ENCODE peak calls at places on chromosome 10, in five cellular contexts. A is tibial nerve, K is heart left ventricle, H is GM06990, F is hepatocyte. Y is an unnamed sample.

GRCh38 chr10:45464958-45465567 is 91.0 kb downstream of the ALOX5 start:
- DNase-seq in A (peak; percentile 39), K (peak; percentile 78), H (peak; percentile 71), F (peak; percentile 87), Y (peak; percentile 82)

GRCh38 chr10:69338547-69339450 is 60.5 kb downstream of the HK1 start:
- DNase-seq in A (no peak), K (no peak), H (no peak), F (no peak), Y (no peak)

GRCh38 chr10:102917314-102917961 is 656 bp upstream of the CNNM2 start:
- DNase-seq in A (peak; percentile 67), K (peak; percentile 82), H (no peak), F (peak; percentile 92), Y (peak; percentile 84)

GRCh38 chr10:71143170-71143569 is 69.2 kb upstream of the UNC5B start:
- DNase-seq in A (no peak), K (peak; percentile 29), H (no peak), F (no peak), Y (no peak)

GRCh38 chr10:52400564-52400963 is 86.5 kb downstream of the DKK1 start:
- DNase-seq in A (no peak), K (no peak), H (no peak), F (no peak), Y (no peak)

GRCh38 chr10:133616371-133617130 is 10.0 kb downstream of the FRG2B start:
- DNase-seq in A (no peak), K (no peak), H (no peak), F (no peak), Y (no peak)

GRCh38 chr10:103618575-103619423 is 125.3 kb downstream of the NEURL1 start:
- DNase-seq in A (peak; percentile 70), K (peak; percentile 76), H (no peak), F (no peak), Y (no peak)

GRCh38 chr10:48590945-48591344 is 13.9 kb downstream of the ARHGAP22 start:
- DNase-seq in A (no peak), K (no peak), H (no peak), F (no peak), Y (no peak)

GRCh38 chr10:60456053-60456452 is 66.4 kb upstream of the ANK3 start:
- DNase-seq in A (no peak), K (no peak), H (no peak), F (no peak), Y (no peak)

GRCh38 chr10:27065084-27065483 is 35.2 kb downstream of the ANKRD26 start:
- DNase-seq in A (no peak), K (no peak), H (no peak), F (no peak), Y (no peak)

GRCh38 chr10:16787361-16787791 is 29.8 kb downstream of the RSU1 start:
- DNase-seq in A (no peak), K (no peak), H (no peak), F (no peak), Y (no peak)

GRCh38 chr10:43867113-43867512 is 218.4 kb upstream of the ZNF32 start:
- DNase-seq in A (no peak), K (no peak), H (no peak), F (no peak), Y (no peak)

GRCh38 chr10:68861253-68861652 is 33.9 kb downstream of the STOX1 start:
- DNase-seq in A (no peak), K (no peak), H (no peak), F (no peak), Y (no peak)

GRCh38 chr10:127102176-127102575 is 94.2 kb downstream of the INSYN2A start:
- DNase-seq in A (no peak), K (no peak), H (no peak), F (no peak), Y (no peak)

GRCh38 chr10:125079091-125079600 is 81.2 kb downstream of the CTBP2 start:
- DNase-seq in A (no peak), K (no peak), H (no peak), F (no peak), Y (no peak)

GRCh38 chr10:33139191-33139646 is 181.2 kb upstream of the ITGB1 start:
- DNase-seq in A (no peak), K (no peak), H (no peak), F (no peak), Y (no peak)

GRCh38 chr10:24849051-24849450 is 103.4 kb downstream of the PRTFDC1 start:
- DNase-seq in A (no peak), K (no peak), H (no peak), F (no peak), Y (no peak)

GRCh38 chr10:120505866-120506265 is 48.8 kb downstream of the PLPP4 start:
- DNase-seq in A (no peak), K (no peak), H (no peak), F (no peak), Y (no peak)

DNA sequence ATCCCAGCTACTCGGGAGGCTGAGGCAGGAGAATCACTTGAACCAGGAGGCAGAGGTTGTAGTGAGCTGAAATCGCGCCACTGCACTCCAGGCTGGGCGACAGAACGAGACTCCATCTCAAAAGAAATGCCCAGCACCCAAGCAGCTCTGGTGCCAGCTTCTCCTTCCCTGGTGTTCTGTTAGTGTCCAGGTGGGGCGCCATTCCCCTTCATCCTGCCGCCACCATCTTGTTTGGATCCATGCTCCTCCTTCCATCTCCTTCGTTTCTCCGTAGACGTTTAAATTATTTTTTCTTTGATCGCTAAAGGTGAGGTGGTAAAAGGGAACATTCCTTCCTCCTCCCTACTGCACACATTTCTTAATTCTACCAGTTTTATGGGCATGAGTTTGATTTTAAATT is 30.3 kb downstream of the PROSER2 start:
- DNase-seq in A (no peak), K (no peak), H (no peak), F (no peak), Y (no peak)
- TF ChIP-seq CTCF in A (no peak), K (no peak), H (peak; percentile 38), F (no peak), Y (no peak)

GRCh38 chr10:34808789-34809745 is 6.0 kb downstream of the PARD3 start:
- DNase-seq in A (no peak), K (peak; percentile 39), H (peak; percentile 46), F (peak; percentile 59), Y (no peak)
- TF ChIP-seq CTCF in A (no peak), K (no peak), H (no peak), F (no peak), Y (no peak)

DNA sequence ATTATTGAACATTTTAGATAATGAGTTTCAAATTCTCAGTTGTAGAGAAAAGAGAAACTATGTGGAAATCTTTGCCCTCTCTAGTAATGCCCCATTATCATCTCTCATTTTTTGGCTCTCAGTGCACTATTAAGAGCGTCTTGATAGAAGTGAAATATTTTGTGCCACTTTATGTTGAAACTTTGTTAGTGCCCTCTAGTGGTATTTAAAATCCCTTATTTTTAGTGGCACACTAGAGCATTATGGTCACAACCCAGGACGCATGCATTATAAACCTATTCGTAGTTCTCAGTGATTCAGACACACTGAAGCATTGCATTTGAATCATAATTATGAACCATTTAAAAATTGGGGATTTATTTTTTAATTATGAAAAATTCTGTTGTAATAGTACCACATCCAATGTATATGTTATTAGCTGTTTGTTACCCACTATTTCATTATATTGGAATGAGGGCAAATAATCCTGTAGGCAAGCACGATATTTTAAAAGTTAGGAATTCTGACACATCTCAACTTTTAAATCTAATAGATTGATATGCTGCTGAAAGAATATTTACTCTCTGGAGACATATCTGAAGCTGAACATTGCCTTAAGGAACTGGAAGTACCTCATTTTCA is 21.9 kb downstream of the PDCD4 start:
- DNase-seq in A (no peak), K (no peak), H (no peak), F (peak; percentile 54), Y (peak; percentile 24)
- TF ChIP-seq CTCF in A (peak; percentile 74), K (peak; percentile 47), H (peak; percentile 42), F (peak; percentile 66), Y (peak; percentile 33)

DNA sequence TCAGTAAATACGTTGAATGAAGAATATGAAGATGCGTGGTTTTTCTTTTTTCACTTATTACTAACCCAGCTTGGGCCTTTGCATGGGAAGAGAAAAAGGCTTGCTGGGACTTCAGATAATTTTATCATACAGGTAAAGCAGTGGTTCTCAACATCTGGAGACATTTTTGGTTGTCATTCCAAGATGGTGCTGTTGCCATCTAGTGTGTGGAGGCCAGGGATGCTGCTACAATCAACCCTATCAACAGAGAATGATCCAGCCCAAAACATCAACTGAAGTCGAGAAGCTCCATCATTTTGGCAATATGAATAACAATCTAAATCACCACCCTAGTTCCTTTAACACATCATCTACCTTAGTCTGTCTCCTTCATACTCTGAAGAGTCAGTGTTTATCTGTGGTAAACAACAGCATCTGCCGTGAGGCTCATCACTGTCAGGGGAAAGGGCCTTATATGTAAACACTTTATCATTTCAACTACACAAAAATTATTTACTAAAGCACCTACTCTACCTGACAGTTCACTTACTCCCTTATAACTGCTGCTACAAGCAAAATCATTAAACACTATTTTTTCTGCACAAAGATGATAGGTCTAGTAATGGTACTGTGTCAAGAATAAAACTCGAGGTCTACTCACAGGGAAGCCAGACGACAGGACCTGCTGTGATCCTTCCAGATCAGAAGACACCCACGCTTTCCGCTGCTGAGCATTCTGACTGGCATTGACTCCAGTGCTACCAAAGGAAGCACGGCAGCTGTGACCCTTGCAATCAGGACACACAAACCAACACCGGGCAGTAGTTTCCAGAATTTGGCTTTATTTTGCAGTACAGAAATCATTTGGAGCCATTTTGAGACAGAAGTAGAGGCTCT is 48.6 kb downstream of the GDI2 start:
- DNase-seq in A (no peak), K (no peak), H (no peak), F (no peak), Y (no peak)
- TF ChIP-seq CTCF in A (no peak), K (no peak), H (no peak), F (no peak), Y (no peak)

DNA sequence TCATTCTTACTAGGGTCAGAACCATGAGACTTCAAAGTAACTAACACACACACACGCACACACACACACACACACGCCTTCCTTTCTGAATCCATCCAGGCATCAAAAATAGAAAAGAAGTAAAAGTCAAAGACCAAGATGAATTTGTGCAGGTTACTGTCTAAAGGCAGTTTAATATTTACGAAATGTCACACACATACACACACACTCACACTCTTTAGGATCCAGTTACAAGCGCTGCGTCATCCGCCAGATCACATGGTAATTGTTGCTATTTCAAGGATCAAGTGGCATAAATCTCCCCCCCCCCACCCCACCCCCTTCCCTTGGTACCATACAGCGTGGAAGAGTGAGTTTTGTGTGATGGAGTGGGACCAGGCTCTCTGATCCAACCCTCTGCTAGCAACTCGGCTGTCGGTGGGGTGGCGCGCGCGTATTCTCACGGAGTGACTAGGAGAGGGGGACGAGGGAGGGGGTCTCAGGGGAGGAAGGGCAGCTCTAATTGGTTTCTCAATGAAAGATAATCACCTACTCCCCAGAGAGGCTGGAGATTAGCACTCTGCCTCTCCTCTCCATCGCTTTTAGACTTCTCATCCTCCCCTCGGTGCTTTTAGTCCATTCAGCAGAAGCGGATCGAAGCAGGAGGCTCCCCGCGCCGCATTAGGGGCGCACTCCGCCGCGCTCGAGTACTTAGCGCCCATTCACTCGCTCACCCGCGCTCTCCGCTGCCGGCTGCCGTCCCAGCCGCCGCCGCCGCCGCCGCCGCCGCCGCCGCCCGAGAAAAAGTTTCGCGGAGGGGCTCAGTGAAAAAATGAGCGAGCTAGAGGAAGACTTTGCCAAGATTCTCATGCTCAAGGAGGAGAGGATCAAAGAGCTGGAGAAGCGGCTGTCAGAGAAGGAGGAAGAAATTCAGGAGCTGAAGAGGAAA is 83.5 kb upstream of the PRKG1 start:
- DNase-seq in A (no peak), K (peak; percentile 62), H (no peak), F (peak; percentile 46), Y (peak; percentile 32)
- TF ChIP-seq CTCF in A (no peak), K (no peak), H (no peak), F (no peak), Y (no peak)

GRCh38 chr10:116120688-116121087 is 152.3 kb downstream of the GFRA1 start:
- DNase-seq in A (no peak), K (no peak), H (no peak), F (no peak), Y (no peak)
- TF ChIP-seq CTCF in A (no peak), K (no peak), H (no peak), F (peak; percentile 38), Y (no peak)

GRCh38 chr10:63887026-63887589 is 365.9 kb downstream of the REEP3 start:
- DNase-seq in A (no peak), K (no peak), H (peak; percentile 3), F (no peak), Y (no peak)
- TF ChIP-seq CTCF in A (no peak), K (no peak), H (peak; percentile 15), F (no peak), Y (no peak)